ENCODE peak calls at places on chromosomes 12 and 14, in nine cellular contexts. S, T, N, K, Z, B, W, X and Q are unnamed samples.

GRCh38 chr14:99552572-99553216 is 51.3 kb downstream of the CCDC85C start:
- DNase-seq in W (no peak), N (peak), B (no peak), K (peak), X (no peak), S (peak), Z (no peak), T (no peak), Q (no peak)

GRCh38 chr14:95346820-95347219 is 27.1 kb upstream of the CLMN start:
- DNase-seq in W (no peak), S (no peak), X (peak), N (no peak), Z (no peak), B (no peak), K (no peak), T (peak), Q (no peak)

GRCh38 chr12:53806689-53807088 is 54.9 kb upstream of the CISTR start:
- DNase-seq in W (no peak), T (peak), X (peak), S (no peak), Z (no peak), K (no peak), B (no peak), N (no peak), Q (no peak)

GRCh38 chr12:14410841-14411569 is 45.5 kb downstream of the ATF7IP start:
- DNase-seq in T (no peak), Z (no peak), K (no peak), S (no peak), B (no peak), X (peak), N (no peak), W (no peak), Q (peak)

GRCh38 chr14:103033744-103034143 is 23.6 kb downstream of the CDC42BPB start:
- DNase-seq in X (no peak), K (no peak), Z (no peak), T (no peak), W (no peak), N (peak), B (no peak), S (no peak), Q (no peak)

GRCh38 chr12:122202017-122202416 is 1.5 kb upstream of the B3GNT4 start:
- DNase-seq in X (no peak), B (no peak), K (no peak), Z (no peak), T (no peak), W (no peak), S (no peak), N (no peak), Q (no peak)

GRCh38 chr12:79127268-79127895 is 262.8 kb downstream of the SYT1 start:
- DNase-seq in N (no peak), X (peak), Z (no peak), T (peak), W (no peak), K (no peak), S (no peak), B (no peak), Q (no peak)

GRCh38 chr14:66247662-66248061 is 238.5 kb upstream of the CCDC196 start:
- DNase-seq in Z (no peak), B (no peak), S (no peak), K (no peak), X (no peak), W (no peak), N (no peak), T (no peak), Q (no peak)

GRCh38 chr12:5746496-5746895 is 198.6 kb downstream of the ANO2 start:
- DNase-seq in X (no peak), K (no peak), T (no peak), Z (no peak), S (no peak), N (no peak), B (no peak), W (no peak), Q (no peak)

GRCh38 chr14:32408018-32408417 is 78.9 kb downstream of the AKAP6 start:
- DNase-seq in Z (peak), B (no peak), W (no peak), S (no peak), K (no peak), T (no peak), X (peak), N (no peak), Q (no peak)

GRCh38 chr12:130713581-130713991 is 2.5 kb downstream of the RIMBP2 start:
- DNase-seq in X (no peak), N (no peak), T (no peak), K (no peak), Z (peak), S (no peak), B (no peak), W (no peak), Q (no peak)

GRCh38 chr14:75521415-75522199 is 662 bp upstream of the BATF start:
- DNase-seq in S (no peak), B (no peak), N (no peak), T (no peak), X (no peak), K (no peak), W (no peak), Z (no peak), Q (peak)

GRCh38 chr12:90013409-90013808 is 304.8 kb upstream of the ATP2B1 start:
- DNase-seq in T (no peak), N (peak), Z (no peak), W (no peak), S (no peak), X (peak), B (no peak), K (no peak), Q (peak)

GRCh38 chr12:54304187-54304810 is 3.5 kb upstream of the NFE2 start:
- DNase-seq in B (no peak), W (no peak), T (no peak), N (peak), Z (peak), K (peak), X (peak), S (peak), Q (no peak)

GRCh38 chr12:67940780-67941243 is 48.4 kb upstream of the IFNG-AS1 start:
- DNase-seq in S (no peak), T (peak), B (no peak), Z (no peak), X (peak), N (no peak), K (no peak), W (no peak), Q (no peak)

GRCh38 chr14:91277546-91278382 is 33.3 kb upstream of the GPR68 start:
- DNase-seq in N (no peak), T (no peak), W (no peak), K (no peak), B (no peak), X (no peak), S (no peak), Z (no peak), Q (no peak)

GRCh38 chr12:2286461-2287131 is 233.8 kb downstream of the CACNA1C start:
- DNase-seq in S (peak), K (no peak), Z (no peak), T (no peak), W (no peak), X (no peak), N (no peak), B (no peak), Q (no peak)

GRCh38 chr12:30438526-30439120 is 257.0 kb downstream of the IPO8 start:
- DNase-seq in W (no peak), N (no peak), X (no peak), Z (no peak), S (no peak), T (no peak), K (no peak), B (no peak), Q (no peak)

GRCh38 chr14:69318241-69318640 is 58.3 kb downstream of the GALNT16 start:
- DNase-seq in N (no peak), X (no peak), Z (no peak), B (no peak), S (peak), K (no peak), W (peak), T (no peak), Q (no peak)

GRCh38 chr12:129544716-129545115 is 359.1 kb downstream of the TMEM132D start:
- DNase-seq in W (no peak), S (no peak), B (no peak), N (no peak), K (no peak), X (no peak), T (no peak), Z (no peak), Q (no peak)

GRCh38 chr12:71865166-71865713 is 25.7 kb downstream of the TBC1D15 start:
- DNase-seq in S (no peak), X (peak), T (peak), K (no peak), N (no peak), W (no peak), Z (no peak), B (no peak), Q (no peak)

GRCh38 chr12:117363263-117363662 is 1.8 kb upstream of the NOS1 start:
- DNase-seq in Z (no peak), X (no peak), N (no peak), W (no peak), T (no peak), S (no peak), K (no peak), B (no peak), Q (no peak)

GRCh38 chr14:58865520-58866281 is 227.9 kb downstream of the DACT1 start:
- DNase-seq in K (no peak), Z (no peak), W (no peak), B (no peak), S (no peak), T (no peak), N (no peak), X (no peak), Q (no peak)

GRCh38 chr14:96267336-96267735 is 11.3 kb downstream of the BDKRB1 start:
- DNase-seq in K (peak), Z (peak), T (peak), W (no peak), S (peak), N (no peak), B (no peak), X (peak), Q (no peak)

GRCh38 chr12:6280053-6280469 is 30.4 kb upstream of the PLEKHG6 start:
- DNase-seq in Z (peak), N (no peak), S (peak), K (peak), T (peak), W (no peak), X (peak), B (no peak), Q (no peak)

GRCh38 chr14:71720978-71721624 is 211.1 kb upstream of the RGS6 start:
- DNase-seq in S (no peak), X (peak), N (peak), K (no peak), Z (no peak), B (no peak), T (peak), W (no peak), Q (no peak)

GRCh38 chr12:81798294-81798693 is 39.1 kb upstream of the PPFIA2 start:
- DNase-seq in W (no peak), N (no peak), K (no peak), Z (no peak), T (no peak), X (no peak), S (no peak), B (no peak), Q (no peak)

GRCh38 chr14:92039073-92039719 is 663 bp downstream of the TRIP11 start:
- DNase-seq in T (peak), N (peak), S (peak), B (no peak), Z (no peak), W (no peak), X (peak), K (no peak), Q (no peak)

GRCh38 chr12:126389215-126389841 is 1324.1 kb downstream of the AACS start:
- DNase-seq in X (no peak), S (no peak), K (no peak), Z (no peak), T (peak), W (no peak), B (no peak), N (no peak), Q (no peak)

GRCh38 chr12:64256166-64256800 is 34.2 kb upstream of the KICS2 start:
- DNase-seq in T (peak), Z (no peak), N (no peak), K (no peak), S (no peak), W (no peak), X (peak), B (no peak), Q (peak)